ENCODE peak calls at places on chromosomes 2 and 18, in six cellular contexts. One of them, this sample, is unnamed.

GRCh38 chr18:27605107-27605834 is 420.2 kb upstream of the CHST9 start:
- DNase-seq in NCI-H774: peak
- DNase-seq in nephron progenitor cell: peak
- DNase-seq in HFFc6: peak
- DNase-seq in mesenteric fat pad: no peak
- DNase-seq in AG08396: peak
- DNase-seq in this sample: peak

GRCh38 chr2:176534798-176535479 is 265.7 kb downstream of the MTX2 start:
- DNase-seq in NCI-H774: peak
- DNase-seq in nephron progenitor cell: no peak
- DNase-seq in HFFc6: peak
- DNase-seq in mesenteric fat pad: no peak
- DNase-seq in AG08396: no peak
- DNase-seq in this sample: peak

GRCh38 chr2:73006969-73007710 is 64.4 kb downstream of the SFXN5 start:
- DNase-seq in NCI-H774: no peak
- DNase-seq in nephron progenitor cell: no peak
- DNase-seq in HFFc6: no peak
- DNase-seq in mesenteric fat pad: no peak
- DNase-seq in AG08396: no peak
- DNase-seq in this sample: no peak

GRCh38 chr2:147506889-147507288 is 337.9 kb upstream of the ACVR2A start:
- DNase-seq in NCI-H774: no peak
- DNase-seq in nephron progenitor cell: no peak
- DNase-seq in HFFc6: no peak
- DNase-seq in mesenteric fat pad: no peak
- DNase-seq in AG08396: no peak
- DNase-seq in this sample: no peak

GRCh38 chr18:22817844-22818243 is 115.3 kb upstream of the RBBP8 start:
- DNase-seq in NCI-H774: no peak
- DNase-seq in nephron progenitor cell: no peak
- DNase-seq in HFFc6: no peak
- DNase-seq in mesenteric fat pad: no peak
- DNase-seq in AG08396: no peak
- DNase-seq in this sample: no peak

GRCh38 chr2:85851253-85851955 is 37.4 kb downstream of the ST3GAL5 start:
- DNase-seq in NCI-H774: no peak
- DNase-seq in nephron progenitor cell: no peak
- DNase-seq in HFFc6: peak
- DNase-seq in mesenteric fat pad: no peak
- DNase-seq in AG08396: no peak
- DNase-seq in this sample: peak

GRCh38 chr2:235230809-235231601 is 262.8 kb upstream of the AGAP1 start:
- DNase-seq in NCI-H774: peak
- DNase-seq in nephron progenitor cell: no peak
- DNase-seq in HFFc6: peak
- DNase-seq in mesenteric fat pad: no peak
- DNase-seq in AG08396: no peak
- DNase-seq in this sample: peak

GRCh38 chr2:208000701-208001395 is 24.5 kb downstream of the PLEKHM3 start:
- DNase-seq in NCI-H774: no peak
- DNase-seq in nephron progenitor cell: no peak
- DNase-seq in HFFc6: no peak
- DNase-seq in mesenteric fat pad: no peak
- DNase-seq in AG08396: no peak
- DNase-seq in this sample: peak

GRCh38 chr2:24894750-24895149 is 25.3 kb downstream of the ADCY3 start:
- DNase-seq in NCI-H774: no peak
- DNase-seq in nephron progenitor cell: no peak
- DNase-seq in HFFc6: no peak
- DNase-seq in mesenteric fat pad: no peak
- DNase-seq in AG08396: no peak
- DNase-seq in this sample: no peak

GRCh38 chr2:128341621-128342020 is 23.0 kb upstream of the HS6ST1 start:
- DNase-seq in NCI-H774: no peak
- DNase-seq in nephron progenitor cell: no peak
- DNase-seq in HFFc6: no peak
- DNase-seq in mesenteric fat pad: no peak
- DNase-seq in AG08396: no peak
- DNase-seq in this sample: no peak

GRCh38 chr2:61640406-61640805 is 102.2 kb upstream of the XPO1 start:
- DNase-seq in NCI-H774: no peak
- DNase-seq in nephron progenitor cell: no peak
- DNase-seq in HFFc6: no peak
- DNase-seq in mesenteric fat pad: no peak
- DNase-seq in AG08396: no peak
- DNase-seq in this sample: no peak

GRCh38 chr2:201643216-201643651 is at the start of gene TMEM237:
- DNase-seq in NCI-H774: no peak
- DNase-seq in nephron progenitor cell: peak
- DNase-seq in HFFc6: no peak
- DNase-seq in mesenteric fat pad: no peak
- DNase-seq in AG08396: peak
- DNase-seq in this sample: peak

GRCh38 chr2:232545511-232546375 is 4.6 kb downstream of the TIGD1 start:
- DNase-seq in NCI-H774: no peak
- DNase-seq in nephron progenitor cell: no peak
- DNase-seq in HFFc6: no peak
- DNase-seq in mesenteric fat pad: no peak
- DNase-seq in AG08396: no peak
- DNase-seq in this sample: no peak

GRCh38 chr2:98012561-98012979 is 16.8 kb upstream of the TMEM131 start:
- DNase-seq in NCI-H774: no peak
- DNase-seq in nephron progenitor cell: no peak
- DNase-seq in HFFc6: no peak
- DNase-seq in mesenteric fat pad: peak
- DNase-seq in AG08396: no peak
- DNase-seq in this sample: no peak

GRCh38 chr18:70005580-70005979 is 57.9 kb upstream of the CD226 start:
- DNase-seq in NCI-H774: no peak
- DNase-seq in nephron progenitor cell: no peak
- DNase-seq in HFFc6: no peak
- DNase-seq in mesenteric fat pad: no peak
- DNase-seq in AG08396: no peak
- DNase-seq in this sample: no peak

GRCh38 chr2:232643813-232644347 is 10.5 kb downstream of the EFHD1 start:
- DNase-seq in NCI-H774: no peak
- DNase-seq in nephron progenitor cell: no peak
- DNase-seq in HFFc6: no peak
- DNase-seq in mesenteric fat pad: no peak
- DNase-seq in AG08396: no peak
- DNase-seq in this sample: no peak

GRCh38 chr2:231133365-231134114 is 8.7 kb upstream of the HTR2B start:
- DNase-seq in NCI-H774: no peak
- DNase-seq in nephron progenitor cell: no peak
- DNase-seq in HFFc6: peak
- DNase-seq in mesenteric fat pad: no peak
- DNase-seq in AG08396: no peak
- DNase-seq in this sample: no peak

GRCh38 chr2:115160523-115161521 is 718.4 kb downstream of the DPP10 start:
- DNase-seq in NCI-H774: peak
- DNase-seq in nephron progenitor cell: peak
- DNase-seq in HFFc6: no peak
- DNase-seq in mesenteric fat pad: no peak
- DNase-seq in AG08396: no peak
- DNase-seq in this sample: no peak

This sample was measured in AG20443.